ENCODE peak calls at places on chromosomes 6 and 20, in five cellular contexts. F is progenitor cell of endocrine pancreas, W is chondrocyte, C is cardiac fibroblast, S is tibial nerve. A is an unnamed sample.

GRCh38 chr6:107820571-107821261 is 3.4 kb downstream of the SCML4 start:
- DNase-seq in C (no peak), W (no peak), S (no peak), F (no peak), A (peak)

GRCh38 chr20:57074386-57074785 is 192.1 kb downstream of the BMP7 start:
- DNase-seq in S (no peak), W (no peak), C (no peak), F (no peak), A (no peak)

GRCh38 chr20:25668446-25668845 is 28.2 kb downstream of the ZNF337 start:
- DNase-seq in S (no peak), C (no peak), W (no peak), F (no peak), A (no peak)

GRCh38 chr6:91824346-91824745 is 1237.5 kb upstream of the MAP3K7 start:
- DNase-seq in S (no peak), W (no peak), C (no peak), F (no peak), A (no peak)

GRCh38 chr6:100453701-100454521 is 10.8 kb downstream of the SIM1 start:
- DNase-seq in C (no peak), W (no peak), F (peak), S (no peak), A (no peak)

GRCh38 chr6:79630883-79631799 is at the start of gene SH3BGRL2:
- DNase-seq in F (peak), C (peak), S (peak), W (peak), A (peak)

GRCh38 chr20:38755324-38755910 is 7.2 kb downstream of the ACTR5 start:
- DNase-seq in S (no peak), W (no peak), C (no peak), F (no peak), A (no peak)

GRCh38 chr6:1724616-1725015 is 114.9 kb downstream of the FOXC1 start:
- DNase-seq in F (no peak), S (no peak), C (peak), W (no peak), A (no peak)

GRCh38 chr6:142568857-142569597 is 267.2 kb downstream of the ADGRG6 start:
- DNase-seq in F (no peak), W (no peak), C (peak), S (no peak), A (no peak)

GRCh38 chr20:60389441-60389840 is 431.2 kb downstream of the CDH26 start:
- DNase-seq in W (no peak), S (no peak), F (no peak), C (no peak), A (no peak)

GRCh38 chr6:110549277-110549676 is 72.9 kb upstream of the SLC22A16 start:
- DNase-seq in C (no peak), S (no peak), W (no peak), F (no peak), A (no peak)

GRCh38 chr6:51077967-51078518 is 259.4 kb downstream of the TFAP2B start:
- DNase-seq in F (no peak), W (no peak), S (no peak), C (no peak), A (no peak)

GRCh38 chr6:109091314-109092009 is 3.2 kb downstream of the SESN1 start:
- DNase-seq in C (no peak), F (no peak), S (no peak), W (no peak), A (no peak)

GRCh38 chr20:46709459-46710148 is at the start of gene SLC2A10:
- DNase-seq in F (peak), W (no peak), S (peak), C (peak), A (no peak)